ENCODE peak calls at places on chromosomes 3 and 15, in five cellular contexts. J is psoas muscle, S is heart right ventricle, G is omental fat pad, Q is GM06990. C is an unnamed sample.

GRCh38 chr15:31211353-31211752 is 109.8 kb upstream of the TRPM1 start:
- DNase-seq in Q (no peak), G (no peak), S (no peak), J (no peak), C (peak)

GRCh38 chr3:172107403-172107802 is 68.0 kb downstream of the FNDC3B start:
- DNase-seq in J (no peak), Q (peak), S (no peak), G (no peak), C (no peak)

GRCh38 chr3:62134061-62134496 is 239.3 kb downstream of the FEZF2 start:
- DNase-seq in G (no peak), J (peak), S (peak), Q (no peak), C (peak)

GRCh38 chr15:95247068-95247984 is 1016.0 kb downstream of the MCTP2 start:
- DNase-seq in G (no peak), J (no peak), Q (no peak), S (no peak), C (no peak)

GRCh38 chr3:104323226-104323625 is 1043.5 kb upstream of the ALCAM start:
- DNase-seq in G (no peak), Q (no peak), J (no peak), S (no peak), C (no peak)

GRCh38 chr15:74432968-74433591 is 678 bp downstream of the SEMA7A start:
- DNase-seq in G (no peak), S (no peak), J (no peak), Q (no peak), C (peak)

GRCh38 chr3:97439373-97439772 is 325.2 kb upstream of the ARL6 start:
- DNase-seq in Q (no peak), G (no peak), J (no peak), S (no peak), C (no peak)

GRCh38 chr3:13504161-13504831 is 24.2 kb downstream of the HDAC11 start:
- DNase-seq in G (no peak), J (peak), S (no peak), Q (no peak), C (no peak)

GRCh38 chr3:128307029-128307633 is 153.8 kb downstream of the EEFSEC start:
- DNase-seq in G (no peak), J (no peak), Q (no peak), S (no peak), C (no peak)
- TF ChIP-seq CTCF in G (no peak), J (peak), Q (no peak), S (no peak), C (no peak)

DNA sequence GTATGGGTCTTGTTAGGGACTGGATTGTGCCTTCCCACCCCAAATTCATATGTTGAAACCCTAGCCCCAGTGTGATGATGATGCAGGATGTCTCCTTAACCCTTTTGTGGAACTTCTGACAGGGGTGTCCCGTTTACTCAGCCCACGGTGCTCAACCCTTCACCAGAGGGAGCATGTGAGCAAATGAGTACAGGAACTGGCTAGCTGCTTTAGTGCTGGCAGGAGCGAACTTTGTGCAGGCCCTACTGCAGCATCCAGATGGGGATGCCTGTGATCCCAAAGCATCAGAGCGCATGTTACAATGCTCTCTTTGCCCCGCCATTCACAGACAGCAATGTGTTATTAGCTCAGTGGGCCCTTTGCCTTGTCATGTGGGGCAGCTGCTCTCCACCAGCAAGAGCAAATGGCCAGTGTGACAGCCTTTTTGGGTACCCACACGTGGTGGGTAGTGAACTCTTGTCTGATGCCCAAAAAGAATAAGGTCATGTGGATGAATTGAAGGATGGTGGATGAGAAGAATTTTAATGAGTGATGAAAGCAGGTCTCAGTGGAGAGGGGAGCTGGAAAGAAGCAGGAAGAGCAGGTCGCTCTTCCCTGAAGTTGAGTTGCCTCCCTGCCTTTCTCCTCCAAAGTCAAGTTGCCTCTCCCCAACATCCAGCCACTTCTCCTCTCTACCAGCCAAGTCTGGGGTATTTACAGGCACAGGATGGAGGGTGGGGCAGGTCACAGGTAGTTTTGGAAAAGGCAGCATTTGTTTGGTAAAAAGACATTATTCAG is 63.3 kb upstream of the STRIT1 start:
- DNase-seq in S (no peak), G (no peak), Q (no peak), J (no peak), C (no peak)
- TF ChIP-seq CTCF in S (no peak), G (no peak), Q (peak), J (no peak), C (no peak)

DNA sequence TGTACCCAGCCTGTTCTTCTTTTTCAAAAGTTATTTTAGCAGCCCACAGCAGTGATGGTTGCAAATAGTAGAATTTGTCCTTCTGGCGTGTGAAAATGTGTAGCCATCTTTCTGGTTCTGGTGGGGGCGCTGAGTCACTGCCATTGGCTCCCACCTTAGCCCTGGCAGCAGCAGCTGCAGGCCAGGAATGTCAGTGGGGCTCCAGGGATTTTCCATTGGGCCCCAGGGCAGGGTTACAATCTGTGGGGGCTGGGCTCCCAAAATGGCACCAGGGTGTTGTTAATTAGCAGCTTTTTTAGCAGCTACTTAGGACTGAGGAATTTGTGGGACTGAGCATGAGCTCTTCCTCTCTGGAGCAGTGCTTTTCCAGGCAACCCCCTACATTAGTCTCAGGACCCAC is 38.9 kb downstream of the TOPAZ1 start:
- DNase-seq in G (no peak), J (no peak), S (no peak), Q (no peak), C (no peak)
- TF ChIP-seq CTCF in G (no peak), J (no peak), S (no peak), Q (no peak), C (no peak)

GRCh38 chr3:105365536-105366301 is 990 bp upstream of the ALCAM start:
- DNase-seq in S (no peak), Q (no peak), G (no peak), J (no peak), C (no peak)

GRCh38 chr3:105362021-105362665 is 4.6 kb upstream of the ALCAM start:
- DNase-seq in S (no peak), Q (no peak), G (no peak), J (no peak), C (no peak)

GRCh38 chr3:105366302-105367062 is at the start of gene ALCAM:
- DNase-seq in S (peak), G (peak), J (peak), Q (peak), C (peak)

GRCh38 chr3:105365171-105365535 is 1.6 kb upstream of the ALCAM start:
- DNase-seq in J (no peak), Q (no peak), S (no peak), G (no peak), C (no peak)

GRCh38 chr3:105364113-105364512 is 2.6 kb upstream of the ALCAM start:
- DNase-seq in Q (no peak), G (no peak), J (no peak), S (no peak), C (no peak)
- TF ChIP-seq CTCF in Q (no peak), G (no peak), J (no peak), S (no peak), C (no peak)

GRCh38 chr3:173135059-173135458 is 6.0 kb downstream of the SPATA16 start:
- DNase-seq in J (no peak), S (no peak), G (no peak), Q (no peak), C (no peak)

GRCh38 chr3:173138031-173138430 is 3.0 kb downstream of the SPATA16 start:
- DNase-seq in S (no peak), G (no peak), J (no peak), Q (no peak), C (no peak)

DNA sequence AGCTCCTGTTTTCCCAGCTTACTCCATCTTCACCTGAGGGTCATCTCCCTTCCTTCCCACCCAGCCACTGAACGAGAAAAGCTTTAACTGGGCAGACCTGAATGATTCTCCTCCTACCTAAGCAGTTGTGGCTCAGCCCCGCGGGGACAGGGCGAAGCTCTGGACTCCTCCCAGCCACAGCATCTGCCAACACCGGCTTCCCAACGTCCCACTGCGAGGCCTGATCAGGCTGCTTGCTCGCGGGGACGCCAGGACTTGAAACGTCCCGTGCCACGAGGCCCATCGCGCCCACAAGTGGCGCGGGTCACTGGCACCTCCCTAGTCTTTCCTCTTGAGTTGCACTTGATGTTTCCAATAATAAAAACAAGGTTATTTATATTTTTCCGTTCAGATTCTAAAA is at the start of gene SPATA16:
- DNase-seq in Q (peak), J (no peak), S (no peak), G (no peak), C (no peak)
- TF ChIP-seq CTCF in Q (no peak), J (no peak), S (no peak), G (no peak), C (no peak)

C was measured in left lung.